ENCODE peak calls at places on chromosomes 6 and 20, in six cellular contexts. One of them, this sample, is unnamed.

GRCh38 chr6:167930300-167930699 is 67.2 kb upstream of the KIF25 start:
- DNase-seq in sigmoid colon: no peak
- DNase-seq in H1: no peak
- DNase-seq in transverse colon: no peak
- DNase-seq in ovary: no peak
- DNase-seq in stomach: no peak
- DNase-seq in this sample: no peak

GRCh38 chr6:106452628-106453027 is 92.1 kb downstream of the CRYBG1 start:
- DNase-seq in sigmoid colon: no peak
- DNase-seq in H1: no peak
- DNase-seq in transverse colon: no peak
- DNase-seq in ovary: no peak
- DNase-seq in stomach: no peak
- DNase-seq in this sample: no peak

GRCh38 chr20:61185181-61185580 is 66.9 kb upstream of the CDH4 start:
- DNase-seq in sigmoid colon: no peak
- DNase-seq in H1: no peak
- DNase-seq in transverse colon: no peak
- DNase-seq in ovary: no peak
- DNase-seq in stomach: no peak
- DNase-seq in this sample: no peak

GRCh38 chr6:27297857-27298730 is 14.0 kb downstream of the POM121L2 start:
- DNase-seq in sigmoid colon: no peak
- DNase-seq in H1: no peak
- DNase-seq in transverse colon: no peak
- DNase-seq in ovary: no peak
- DNase-seq in stomach: no peak
- DNase-seq in this sample: no peak

GRCh38 chr20:63735859-63736718 is at the start of gene LIME1:
- DNase-seq in sigmoid colon: peak; percentile 67
- DNase-seq in H1: no peak
- DNase-seq in transverse colon: peak; percentile 83
- DNase-seq in ovary: no peak
- DNase-seq in stomach: peak; percentile 71
- DNase-seq in this sample: no peak

GRCh38 chr6:102798631-102799030 is 1405.1 kb downstream of the GRIK2 start:
- DNase-seq in sigmoid colon: no peak
- DNase-seq in H1: peak; percentile 33
- DNase-seq in transverse colon: no peak
- DNase-seq in ovary: no peak
- DNase-seq in stomach: no peak
- DNase-seq in this sample: no peak

GRCh38 chr6:9532621-9533557 is 882.0 kb downstream of the TFAP2A start:
- DNase-seq in sigmoid colon: no peak
- DNase-seq in H1: no peak
- DNase-seq in transverse colon: no peak
- DNase-seq in ovary: no peak
- DNase-seq in stomach: no peak
- DNase-seq in this sample: no peak

GRCh38 chr20:1101533-1101932 is 16.9 kb upstream of the PSMF1 start:
- DNase-seq in sigmoid colon: no peak
- DNase-seq in H1: no peak
- DNase-seq in transverse colon: no peak
- DNase-seq in ovary: no peak
- DNase-seq in stomach: no peak
- DNase-seq in this sample: no peak

GRCh38 chr20:10495173-10495572 is 60.1 kb downstream of the SLX4IP start:
- DNase-seq in sigmoid colon: no peak
- DNase-seq in H1: no peak
- DNase-seq in transverse colon: no peak
- DNase-seq in ovary: no peak
- DNase-seq in stomach: no peak
- DNase-seq in this sample: no peak

GRCh38 chr6:126133984-126134383 is 147.6 kb downstream of the TRMT11 start:
- DNase-seq in sigmoid colon: no peak
- DNase-seq in H1: no peak
- DNase-seq in transverse colon: no peak
- DNase-seq in ovary: no peak
- DNase-seq in stomach: no peak
- DNase-seq in this sample: no peak

GRCh38 chr20:50537546-50538201 is 27.5 kb downstream of the PTPN1 start:
- DNase-seq in sigmoid colon: no peak
- DNase-seq in H1: no peak
- DNase-seq in transverse colon: no peak
- DNase-seq in ovary: no peak
- DNase-seq in stomach: no peak
- DNase-seq in this sample: no peak

GRCh38 chr6:128275681-128276080 is 244.7 kb downstream of the PTPRK start:
- DNase-seq in sigmoid colon: no peak
- DNase-seq in H1: no peak
- DNase-seq in transverse colon: no peak
- DNase-seq in ovary: no peak
- DNase-seq in stomach: no peak
- DNase-seq in this sample: no peak

GRCh38 chr6:149130093-149130872 is 187.2 kb upstream of the TAB2 start:
- DNase-seq in sigmoid colon: no peak
- DNase-seq in H1: no peak
- DNase-seq in transverse colon: no peak
- DNase-seq in ovary: no peak
- DNase-seq in stomach: peak; percentile 68
- DNase-seq in this sample: peak; percentile 42

GRCh38 chr20:57460781-57461465 is 64.0 kb downstream of the CTCFL start:
- DNase-seq in sigmoid colon: no peak
- DNase-seq in H1: no peak
- DNase-seq in transverse colon: no peak
- DNase-seq in ovary: no peak
- DNase-seq in stomach: no peak
- DNase-seq in this sample: no peak

GRCh38 chr6:42140051-42140450 is 2.4 kb downstream of the C6orf132 start:
- DNase-seq in sigmoid colon: no peak
- DNase-seq in H1: no peak
- DNase-seq in transverse colon: peak; percentile 86
- DNase-seq in ovary: no peak
- DNase-seq in stomach: peak; percentile 77
- DNase-seq in this sample: no peak

GRCh38 chr6:27867051-27867940 is 44.9 kb downstream of the OR2B2 start:
- DNase-seq in sigmoid colon: peak; percentile 73
- DNase-seq in H1: no peak
- DNase-seq in transverse colon: peak; percentile 84
- DNase-seq in ovary: no peak
- DNase-seq in stomach: peak; percentile 82
- DNase-seq in this sample: peak; percentile 91

GRCh38 chr6:40947876-40948514 is 91.0 kb downstream of the UNC5CL start:
- DNase-seq in sigmoid colon: no peak
- DNase-seq in H1: no peak
- DNase-seq in transverse colon: no peak
- DNase-seq in ovary: no peak
- DNase-seq in stomach: no peak
- DNase-seq in this sample: no peak

GRCh38 chr20:2825770-2826169 is 9.6 kb downstream of the TMEM239 start:
- DNase-seq in sigmoid colon: no peak
- DNase-seq in H1: no peak
- DNase-seq in transverse colon: no peak
- DNase-seq in ovary: no peak
- DNase-seq in stomach: no peak
- DNase-seq in this sample: no peak

GRCh38 chr6:149840345-149841075 is 23.6 kb downstream of the LRP11 start:
- DNase-seq in sigmoid colon: peak; percentile 81
- DNase-seq in H1: no peak
- DNase-seq in transverse colon: peak; percentile 76
- DNase-seq in ovary: peak; percentile 52
- DNase-seq in stomach: peak; percentile 81
- DNase-seq in this sample: no peak

GRCh38 chr6:8064638-8065518 is 689 bp upstream of the BLOC1S5 start:
- DNase-seq in sigmoid colon: no peak
- DNase-seq in H1: no peak
- DNase-seq in transverse colon: no peak
- DNase-seq in ovary: no peak
- DNase-seq in stomach: no peak
- DNase-seq in this sample: no peak

GRCh38 chr6:6633898-6634734 is 45.6 kb downstream of the LY86 start:
- DNase-seq in sigmoid colon: no peak
- DNase-seq in H1: no peak
- DNase-seq in transverse colon: no peak
- DNase-seq in ovary: no peak
- DNase-seq in stomach: no peak
- DNase-seq in this sample: no peak
- TF ChIP-seq EP300 in sigmoid colon: no peak
- TF ChIP-seq EP300 in H1: no peak
- TF ChIP-seq EP300 in transverse colon: no peak
- TF ChIP-seq EP300 in ovary: no peak
- TF ChIP-seq EP300 in stomach: no peak
- TF ChIP-seq EP300 in this sample: no peak

GRCh38 chr6:143329323-143329722 is 121.2 kb downstream of the ADAT2 start:
- DNase-seq in sigmoid colon: no peak
- DNase-seq in H1: no peak
- DNase-seq in transverse colon: no peak
- DNase-seq in ovary: no peak
- DNase-seq in stomach: no peak
- DNase-seq in this sample: no peak

GRCh38 chr6:143333749-143334520 is 116.6 kb downstream of the ADAT2 start:
- DNase-seq in sigmoid colon: no peak
- DNase-seq in H1: no peak
- DNase-seq in transverse colon: no peak
- DNase-seq in ovary: no peak
- DNase-seq in stomach: no peak
- DNase-seq in this sample: no peak

GRCh38 chr6:143333081-143333480 is 117.4 kb downstream of the ADAT2 start:
- DNase-seq in sigmoid colon: no peak
- DNase-seq in H1: no peak
- DNase-seq in transverse colon: no peak
- DNase-seq in ovary: no peak
- DNase-seq in stomach: no peak
- DNase-seq in this sample: no peak

GRCh38 chr6:143331362-143331761 is 119.1 kb downstream of the ADAT2 start:
- DNase-seq in sigmoid colon: no peak
- DNase-seq in H1: no peak
- DNase-seq in transverse colon: no peak
- DNase-seq in ovary: no peak
- DNase-seq in stomach: no peak
- DNase-seq in this sample: no peak

GRCh38 chr6:143332153-143332845 is 118.2 kb downstream of the ADAT2 start:
- DNase-seq in sigmoid colon: no peak
- DNase-seq in H1: no peak
- DNase-seq in transverse colon: no peak
- DNase-seq in ovary: no peak
- DNase-seq in stomach: no peak
- DNase-seq in this sample: no peak
- H3K36me3 ChIP-seq in sigmoid colon: peaks cover 6% of the 10 kb centered on the region
- H3K36me3 ChIP-seq in H1: no peaks in the 10 kb centered on the region
- H3K36me3 ChIP-seq in transverse colon: no peaks in the 10 kb centered on the region
- H3K36me3 ChIP-seq in ovary: no peaks in the 10 kb centered on the region
- H3K36me3 ChIP-seq in stomach: peaks cover 10% of the 10 kb centered on the region
- H3K36me3 ChIP-seq in this sample: no peaks in the 10 kb centered on the region

GRCh38 chr6:35489995-35490791 is 6.7 kb downstream of the TEAD3 start:
- DNase-seq in sigmoid colon: peak; percentile 98
- DNase-seq in H1: peak; percentile 84
- DNase-seq in transverse colon: peak; percentile 81
- DNase-seq in ovary: peak; percentile 92
- DNase-seq in stomach: no peak
- DNase-seq in this sample: peak; percentile 94
- H3K4me1 ChIP-seq in sigmoid colon: peaks cover 99% of the 10 kb centered on the region
- H3K4me1 ChIP-seq in H1: peaks cover 75% of the 10 kb centered on the region
- H3K4me1 ChIP-seq in transverse colon: peaks cover 83% of the 10 kb centered on the region
- H3K4me1 ChIP-seq in ovary: peaks cover 56% of the 10 kb centered on the region
- H3K4me1 ChIP-seq in stomach: peaks cover 100% of the 10 kb centered on the region
- H3K4me1 ChIP-seq in this sample: peaks cover 66% of the 10 kb centered on the region

DNA sequence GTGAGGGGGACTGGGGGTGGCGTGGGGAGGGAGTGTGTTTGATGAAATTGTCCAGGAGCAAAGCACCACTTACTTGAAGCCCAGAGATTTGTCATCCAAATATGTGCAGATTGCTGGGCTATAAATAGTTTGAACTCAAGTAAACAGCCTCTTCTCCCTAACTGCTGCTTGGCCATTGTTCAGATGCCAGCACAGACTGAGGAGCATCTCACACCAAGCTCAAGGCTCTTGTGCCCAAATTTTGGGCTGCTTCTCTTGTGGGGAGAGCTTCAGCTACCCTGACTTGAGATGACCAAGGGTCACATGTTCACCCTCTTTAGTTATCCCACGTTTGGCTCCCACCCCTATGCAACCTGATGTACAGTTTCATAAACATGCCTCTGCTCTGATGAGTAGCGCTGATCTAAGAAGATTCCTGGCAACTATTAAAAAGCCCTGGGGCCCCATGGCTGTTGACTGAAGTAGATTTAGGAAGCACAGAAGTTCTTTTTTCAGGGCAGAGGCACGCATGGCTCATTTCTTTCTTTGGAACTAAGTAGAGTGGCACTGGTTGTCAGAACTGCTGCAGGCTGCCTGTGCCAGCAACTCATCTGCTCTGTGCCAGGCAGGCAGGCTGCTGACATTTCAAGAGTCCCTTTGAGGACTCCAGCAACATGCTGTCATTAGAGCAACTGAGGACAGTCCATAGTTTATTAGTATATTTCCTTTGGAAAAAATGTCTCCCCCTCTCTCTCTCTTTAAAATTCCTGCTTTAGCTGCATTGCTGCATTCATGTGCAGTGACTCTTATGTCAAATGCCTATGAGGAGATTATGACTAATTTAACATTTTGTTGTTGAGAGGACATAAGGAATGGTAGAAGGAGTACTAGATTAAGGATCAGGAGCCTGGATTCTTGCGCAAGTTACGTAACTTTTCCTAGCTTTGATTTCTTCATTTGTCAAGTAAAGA is 9.6 kb upstream of the PKIG start:
- DNase-seq in sigmoid colon: peak; percentile 86
- DNase-seq in H1: no peak
- DNase-seq in transverse colon: peak; percentile 24
- DNase-seq in ovary: peak; percentile 35
- DNase-seq in stomach: no peak
- DNase-seq in this sample: no peak
- TF ChIP-seq EP300 in sigmoid colon: peak; percentile 64
- TF ChIP-seq EP300 in H1: no peak
- TF ChIP-seq EP300 in transverse colon: no peak
- TF ChIP-seq EP300 in ovary: no peak
- TF ChIP-seq EP300 in stomach: no peak
- TF ChIP-seq EP300 in this sample: no peak

This sample was measured in upper lobe of left lung.